ENCODE peak calls at places on chromosome 1, in nine cellular contexts. One of them, this sample, is unnamed.

GRCh38 chr1:162229534-162229933 is 147.1 kb downstream of the SPATA46 start:
- DNase-seq in hypothalamus: no peak
- DNase-seq in right cardiac atrium: no peak
- DNase-seq in EH: no peak
- DNase-seq in fibroblast of the conjunctiva: no peak
- DNase-seq in activated gamma-delta T cell: no peak
- DNase-seq in G401: no peak
- DNase-seq in ACHN: no peak
- DNase-seq in NCI-H1105: no peak
- DNase-seq in this sample: no peak

GRCh38 chr1:53413175-53414001 is 45.8 kb upstream of the DMRTB1 start:
- DNase-seq in hypothalamus: no peak
- DNase-seq in right cardiac atrium: no peak
- DNase-seq in EH: peak
- DNase-seq in fibroblast of the conjunctiva: peak
- DNase-seq in activated gamma-delta T cell: peak
- DNase-seq in G401: no peak
- DNase-seq in ACHN: peak
- DNase-seq in NCI-H1105: no peak
- DNase-seq in this sample: peak

GRCh38 chr1:67134692-67135091 is at the start of gene C1orf141:
- DNase-seq in hypothalamus: no peak
- DNase-seq in right cardiac atrium: peak
- DNase-seq in EH: no peak
- DNase-seq in fibroblast of the conjunctiva: peak
- DNase-seq in activated gamma-delta T cell: no peak
- DNase-seq in G401: no peak
- DNase-seq in ACHN: no peak
- DNase-seq in NCI-H1105: no peak
- DNase-seq in this sample: no peak

GRCh38 chr1:111696330-111696729 is 42.9 kb downstream of the INKA2 start:
- DNase-seq in hypothalamus: no peak
- DNase-seq in right cardiac atrium: no peak
- DNase-seq in EH: no peak
- DNase-seq in fibroblast of the conjunctiva: no peak
- DNase-seq in activated gamma-delta T cell: no peak
- DNase-seq in G401: no peak
- DNase-seq in ACHN: no peak
- DNase-seq in NCI-H1105: no peak
- DNase-seq in this sample: no peak

GRCh38 chr1:47440052-47440848 is 2.4 kb downstream of the FOXD2 start:
- DNase-seq in hypothalamus: no peak
- DNase-seq in right cardiac atrium: no peak
- DNase-seq in EH: no peak
- DNase-seq in fibroblast of the conjunctiva: no peak
- DNase-seq in activated gamma-delta T cell: no peak
- DNase-seq in G401: no peak
- DNase-seq in ACHN: no peak
- DNase-seq in NCI-H1105: no peak
- DNase-seq in this sample: no peak

GRCh38 chr1:89910780-89911179 is 84.1 kb upstream of the ZNF326 start:
- DNase-seq in hypothalamus: no peak
- DNase-seq in right cardiac atrium: no peak
- DNase-seq in EH: peak
- DNase-seq in fibroblast of the conjunctiva: no peak
- DNase-seq in activated gamma-delta T cell: no peak
- DNase-seq in G401: peak
- DNase-seq in ACHN: peak
- DNase-seq in NCI-H1105: no peak
- DNase-seq in this sample: no peak

GRCh38 chr1:232142403-232143314 is 487.3 kb downstream of the SIPA1L2 start:
- DNase-seq in hypothalamus: peak
- DNase-seq in right cardiac atrium: peak
- DNase-seq in EH: peak
- DNase-seq in fibroblast of the conjunctiva: peak
- DNase-seq in activated gamma-delta T cell: no peak
- DNase-seq in G401: peak
- DNase-seq in ACHN: no peak
- DNase-seq in NCI-H1105: no peak
- DNase-seq in this sample: no peak

GRCh38 chr1:172002725-172003345 is 161.5 kb downstream of the DNM3 start:
- DNase-seq in hypothalamus: no peak
- DNase-seq in right cardiac atrium: no peak
- DNase-seq in EH: peak
- DNase-seq in fibroblast of the conjunctiva: peak
- DNase-seq in activated gamma-delta T cell: no peak
- DNase-seq in G401: peak
- DNase-seq in ACHN: peak
- DNase-seq in NCI-H1105: no peak
- DNase-seq in this sample: peak

GRCh38 chr1:203278087-203278884 is 27.0 kb upstream of the BTG2 start:
- DNase-seq in hypothalamus: peak
- DNase-seq in right cardiac atrium: peak
- DNase-seq in EH: peak
- DNase-seq in fibroblast of the conjunctiva: peak
- DNase-seq in activated gamma-delta T cell: no peak
- DNase-seq in G401: peak
- DNase-seq in ACHN: no peak
- DNase-seq in NCI-H1105: no peak
- DNase-seq in this sample: no peak

GRCh38 chr1:198939946-198940345 is 301.1 kb downstream of the PTPRC start:
- DNase-seq in hypothalamus: no peak
- DNase-seq in right cardiac atrium: no peak
- DNase-seq in EH: no peak
- DNase-seq in fibroblast of the conjunctiva: no peak
- DNase-seq in activated gamma-delta T cell: no peak
- DNase-seq in G401: no peak
- DNase-seq in ACHN: no peak
- DNase-seq in NCI-H1105: no peak
- DNase-seq in this sample: no peak

GRCh38 chr1:96492236-96492635 is 229.3 kb upstream of the PTBP2 start:
- DNase-seq in hypothalamus: no peak
- DNase-seq in right cardiac atrium: no peak
- DNase-seq in EH: no peak
- DNase-seq in fibroblast of the conjunctiva: no peak
- DNase-seq in activated gamma-delta T cell: no peak
- DNase-seq in G401: no peak
- DNase-seq in ACHN: no peak
- DNase-seq in NCI-H1105: no peak
- DNase-seq in this sample: no peak

GRCh38 chr1:87136607-87137341 is 191.9 kb upstream of the LMO4 start:
- DNase-seq in hypothalamus: no peak
- DNase-seq in right cardiac atrium: no peak
- DNase-seq in EH: no peak
- DNase-seq in fibroblast of the conjunctiva: no peak
- DNase-seq in activated gamma-delta T cell: no peak
- DNase-seq in G401: no peak
- DNase-seq in ACHN: no peak
- DNase-seq in NCI-H1105: peak
- DNase-seq in this sample: no peak

GRCh38 chr1:5720484-5720883 is 271.7 kb downstream of the NPHP4 start:
- DNase-seq in hypothalamus: no peak
- DNase-seq in right cardiac atrium: no peak
- DNase-seq in EH: no peak
- DNase-seq in fibroblast of the conjunctiva: no peak
- DNase-seq in activated gamma-delta T cell: no peak
- DNase-seq in G401: no peak
- DNase-seq in ACHN: no peak
- DNase-seq in NCI-H1105: peak
- DNase-seq in this sample: no peak

GRCh38 chr1:205091043-205091740 is 6.9 kb upstream of the TMEM81 start:
- DNase-seq in hypothalamus: no peak
- DNase-seq in right cardiac atrium: no peak
- DNase-seq in EH: no peak
- DNase-seq in fibroblast of the conjunctiva: peak
- DNase-seq in activated gamma-delta T cell: no peak
- DNase-seq in G401: peak
- DNase-seq in ACHN: no peak
- DNase-seq in NCI-H1105: no peak
- DNase-seq in this sample: no peak

GRCh38 chr1:237386362-237387143 is 344.6 kb downstream of the RYR2 start:
- DNase-seq in hypothalamus: no peak
- DNase-seq in right cardiac atrium: no peak
- DNase-seq in EH: peak
- DNase-seq in fibroblast of the conjunctiva: peak
- DNase-seq in activated gamma-delta T cell: no peak
- DNase-seq in G401: peak
- DNase-seq in ACHN: peak
- DNase-seq in NCI-H1105: no peak
- DNase-seq in this sample: no peak

GRCh38 chr1:74835046-74835445 is 102.1 kb downstream of the TYW3 start:
- DNase-seq in hypothalamus: no peak
- DNase-seq in right cardiac atrium: no peak
- DNase-seq in EH: peak
- DNase-seq in fibroblast of the conjunctiva: no peak
- DNase-seq in activated gamma-delta T cell: no peak
- DNase-seq in G401: no peak
- DNase-seq in ACHN: no peak
- DNase-seq in NCI-H1105: no peak
- DNase-seq in this sample: no peak

GRCh38 chr1:20753589-20753988 is 21.1 kb upstream of the SH2D5 start:
- DNase-seq in hypothalamus: no peak
- DNase-seq in right cardiac atrium: no peak
- DNase-seq in EH: peak
- DNase-seq in fibroblast of the conjunctiva: no peak
- DNase-seq in activated gamma-delta T cell: no peak
- DNase-seq in G401: no peak
- DNase-seq in ACHN: no peak
- DNase-seq in NCI-H1105: no peak
- DNase-seq in this sample: no peak

GRCh38 chr1:24673336-24673735 is 30.2 kb downstream of the SRRM1 start:
- DNase-seq in hypothalamus: no peak
- DNase-seq in right cardiac atrium: no peak
- DNase-seq in EH: peak
- DNase-seq in fibroblast of the conjunctiva: no peak
- DNase-seq in activated gamma-delta T cell: no peak
- DNase-seq in G401: no peak
- DNase-seq in ACHN: no peak
- DNase-seq in NCI-H1105: no peak
- DNase-seq in this sample: no peak

GRCh38 chr1:47663286-47663685 is 225.4 kb downstream of the FOXD2 start:
- DNase-seq in hypothalamus: no peak
- DNase-seq in right cardiac atrium: no peak
- DNase-seq in EH: no peak
- DNase-seq in fibroblast of the conjunctiva: no peak
- DNase-seq in activated gamma-delta T cell: no peak
- DNase-seq in G401: no peak
- DNase-seq in ACHN: no peak
- DNase-seq in NCI-H1105: no peak
- DNase-seq in this sample: no peak

GRCh38 chr1:36367067-36367466 is 18.7 kb downstream of the STK40 start:
- DNase-seq in hypothalamus: no peak
- DNase-seq in right cardiac atrium: peak
- DNase-seq in EH: no peak
- DNase-seq in fibroblast of the conjunctiva: no peak
- DNase-seq in activated gamma-delta T cell: no peak
- DNase-seq in G401: no peak
- DNase-seq in ACHN: no peak
- DNase-seq in NCI-H1105: no peak
- DNase-seq in this sample: no peak

GRCh38 chr1:89739013-89739843 is 81.6 kb upstream of the LRRC8D start:
- DNase-seq in hypothalamus: no peak
- DNase-seq in right cardiac atrium: no peak
- DNase-seq in EH: peak
- DNase-seq in fibroblast of the conjunctiva: no peak
- DNase-seq in activated gamma-delta T cell: no peak
- DNase-seq in G401: no peak
- DNase-seq in ACHN: no peak
- DNase-seq in NCI-H1105: no peak
- DNase-seq in this sample: peak

GRCh38 chr1:145957443-145958319 is at the start of gene LIX1L:
- DNase-seq in hypothalamus: peak
- DNase-seq in right cardiac atrium: peak
- DNase-seq in EH: peak
- DNase-seq in fibroblast of the conjunctiva: peak
- DNase-seq in activated gamma-delta T cell: peak
- DNase-seq in G401: peak
- DNase-seq in ACHN: peak
- DNase-seq in NCI-H1105: peak
- DNase-seq in this sample: peak

GRCh38 chr1:15852828-15853302 is 5.4 kb downstream of the SPEN start:
- DNase-seq in hypothalamus: no peak
- DNase-seq in right cardiac atrium: no peak
- DNase-seq in EH: no peak
- DNase-seq in fibroblast of the conjunctiva: no peak
- DNase-seq in activated gamma-delta T cell: no peak
- DNase-seq in G401: no peak
- DNase-seq in ACHN: no peak
- DNase-seq in NCI-H1105: no peak
- DNase-seq in this sample: no peak

GRCh38 chr1:231724876-231725647 is 98.5 kb downstream of the DISC1 start:
- DNase-seq in hypothalamus: no peak
- DNase-seq in right cardiac atrium: peak
- DNase-seq in EH: peak
- DNase-seq in fibroblast of the conjunctiva: peak
- DNase-seq in activated gamma-delta T cell: no peak
- DNase-seq in G401: peak
- DNase-seq in ACHN: peak
- DNase-seq in NCI-H1105: no peak
- DNase-seq in this sample: no peak

GRCh38 chr1:117171900-117172501 is 38.7 kb downstream of the VTCN1 start:
- DNase-seq in hypothalamus: peak
- DNase-seq in right cardiac atrium: peak
- DNase-seq in EH: no peak
- DNase-seq in fibroblast of the conjunctiva: peak
- DNase-seq in activated gamma-delta T cell: no peak
- DNase-seq in G401: peak
- DNase-seq in ACHN: peak
- DNase-seq in NCI-H1105: no peak
- DNase-seq in this sample: no peak

GRCh38 chr1:154353460-154353904 is 28.2 kb downstream of the ATP8B2 start:
- DNase-seq in hypothalamus: no peak
- DNase-seq in right cardiac atrium: no peak
- DNase-seq in EH: peak
- DNase-seq in fibroblast of the conjunctiva: peak
- DNase-seq in activated gamma-delta T cell: no peak
- DNase-seq in G401: peak
- DNase-seq in ACHN: peak
- DNase-seq in NCI-H1105: no peak
- DNase-seq in this sample: no peak

GRCh38 chr1:77888429-77889239 is at the start of gene NEXN:
- DNase-seq in hypothalamus: no peak
- DNase-seq in right cardiac atrium: peak
- DNase-seq in EH: peak
- DNase-seq in fibroblast of the conjunctiva: peak
- DNase-seq in activated gamma-delta T cell: no peak
- DNase-seq in G401: peak
- DNase-seq in ACHN: peak
- DNase-seq in NCI-H1105: peak
- DNase-seq in this sample: peak

GRCh38 chr1:47478090-47478489 is 40.2 kb downstream of the FOXD2 start:
- DNase-seq in hypothalamus: no peak
- DNase-seq in right cardiac atrium: no peak
- DNase-seq in EH: no peak
- DNase-seq in fibroblast of the conjunctiva: no peak
- DNase-seq in activated gamma-delta T cell: no peak
- DNase-seq in G401: no peak
- DNase-seq in ACHN: no peak
- DNase-seq in NCI-H1105: no peak
- DNase-seq in this sample: no peak

GRCh38 chr1:59393211-59394180 is 96.6 kb downstream of the FGGY start:
- DNase-seq in hypothalamus: peak
- DNase-seq in right cardiac atrium: peak
- DNase-seq in EH: peak
- DNase-seq in fibroblast of the conjunctiva: peak
- DNase-seq in activated gamma-delta T cell: no peak
- DNase-seq in G401: peak
- DNase-seq in ACHN: no peak
- DNase-seq in NCI-H1105: peak
- DNase-seq in this sample: no peak

GRCh38 chr1:1435911-1436633 is 582 bp downstream of the VWA1 start:
- DNase-seq in hypothalamus: no peak
- DNase-seq in right cardiac atrium: peak
- DNase-seq in EH: no peak
- DNase-seq in fibroblast of the conjunctiva: no peak
- DNase-seq in activated gamma-delta T cell: no peak
- DNase-seq in G401: no peak
- DNase-seq in ACHN: no peak
- DNase-seq in NCI-H1105: no peak
- DNase-seq in this sample: no peak

GRCh38 chr1:160293020-160293968 is 8.4 kb upstream of the PEX19 start:
- DNase-seq in hypothalamus: no peak
- DNase-seq in right cardiac atrium: no peak
- DNase-seq in EH: no peak
- DNase-seq in fibroblast of the conjunctiva: no peak
- DNase-seq in activated gamma-delta T cell: no peak
- DNase-seq in G401: no peak
- DNase-seq in ACHN: no peak
- DNase-seq in NCI-H1105: no peak
- DNase-seq in this sample: no peak

This sample was measured in activated effector memory CD4-positive, alpha-beta T cell treated with anti-CD3 and anti-CD28 coated beads, Interleukin-2, amount 50 U/mL, for 16 hours.